ENCODE peak calls at places on chromosomes 3 and 15, in five cellular contexts. Z, I, Y, M and R are unnamed samples.

GRCh38 chr3:53144446-53144845 is 14.2 kb upstream of the RFT1 start:
- DNase-seq in Y (no peak), M (no peak), Z (no peak), I (no peak), R (no peak)

GRCh38 chr3:104992618-104993017 is 374.1 kb upstream of the ALCAM start:
- DNase-seq in I (no peak), M (no peak), Y (no peak), Z (no peak), R (no peak)

GRCh38 chr3:54830658-54831057 is 97.2 kb downstream of the LRTM1 start:
- DNase-seq in Z (no peak), Y (no peak), I (no peak), M (no peak), R (peak)

GRCh38 chr15:99674279-99674678 is 59.0 kb downstream of the LYSMD4 start:
- DNase-seq in I (no peak), Z (no peak), Y (no peak), M (no peak), R (no peak)

GRCh38 chr15:71275566-71276354 is 160.5 kb downstream of the THSD4 start:
- DNase-seq in Z (no peak), I (no peak), M (no peak), Y (no peak), R (no peak)

GRCh38 chr3:49723301-49723630 is 485 bp downstream of the GMPPB start:
- DNase-seq in Y (peak), M (peak), I (peak), Z (peak), R (peak)

GRCh38 chr3:12898980-12899755 is 57.8 kb upstream of the RPL32 start:
- DNase-seq in Y (no peak), Z (no peak), I (no peak), M (no peak), R (no peak)

GRCh38 chr3:106183762-106184391 is 315.1 kb upstream of the CBLB start:
- DNase-seq in Y (no peak), Z (no peak), I (no peak), M (no peak), R (no peak)

GRCh38 chr15:52227456-52227855 is 36.3 kb upstream of the GNB5 start:
- DNase-seq in I (peak), Y (peak), M (peak), Z (peak), R (peak)

GRCh38 chr15:43920815-43921214 is 94.0 kb downstream of the WDR76 start:
- DNase-seq in Z (no peak), I (no peak), M (no peak), Y (no peak), R (no peak)

GRCh38 chr3:175869398-175869797 is 1010.3 kb downstream of the NAALADL2 start:
- DNase-seq in Y (no peak), Z (no peak), M (no peak), I (no peak), R (no peak)

GRCh38 chr3:36259580-36259979 is 120.7 kb upstream of the STAC start:
- DNase-seq in Y (no peak), M (no peak), I (no peak), Z (no peak), R (no peak)

GRCh38 chr3:104460477-104461406 is 906.0 kb upstream of the ALCAM start:
- DNase-seq in Y (no peak), I (no peak), Z (peak), M (peak), R (peak)

GRCh38 chr3:65449841-65450416 is 588.8 kb downstream of the MAGI1 start:
- DNase-seq in I (no peak), M (no peak), Z (no peak), Y (no peak), R (no peak)

GRCh38 chr3:49454457-49454856 is 15.6 kb upstream of the DAG1 start:
- DNase-seq in Z (no peak), Y (no peak), M (peak), I (no peak), R (no peak)

GRCh38 chr15:61671736-61672135 is 388.5 kb downstream of the VPS13C start:
- DNase-seq in M (no peak), Y (no peak), Z (no peak), I (no peak), R (no peak)

GRCh38 chr15:53522878-53523455 is 236.5 kb downstream of the WDR72 start:
- DNase-seq in I (no peak), Y (no peak), M (no peak), Z (no peak), R (no peak)